ENCODE peak calls at places on chromosomes 4 and X, in four cellular contexts. I is GM06990, J is tibial artery, C is WERI-Rb-1. K is an unnamed sample.

GRCh38 chrX:95629737-95630136 is 1054.9 kb upstream of the DIAPH2 start:
- DNase-seq in J (no peak), I (no peak), C (no peak), K (no peak)

GRCh38 chr4:5797866-5798265 is 86.9 kb downstream of the EVC start:
- DNase-seq in I (no peak), C (no peak), J (no peak), K (peak; percentile 10)

GRCh38 chr4:47017494-47017893 is 13.9 kb upstream of the GABRB1 start:
- DNase-seq in C (no peak), J (no peak), I (no peak), K (no peak)

GRCh38 chr4:82748176-82748575 is 50.4 kb downstream of the SCD5 start:
- DNase-seq in J (no peak), I (no peak), C (no peak), K (no peak)

GRCh38 chr4:186592961-186593586 is 37.7 kb upstream of the MTNR1A start:
- DNase-seq in C (no peak), J (no peak), I (no peak), K (no peak)

GRCh38 chr4:83830138-83830537 is 294.2 kb downstream of the GPAT3 start:
- DNase-seq in C (no peak), I (no peak), J (no peak), K (no peak)

GRCh38 chr4:41028392-41029076 is 185.8 kb downstream of the APBB2 start:
- DNase-seq in C (no peak), J (no peak), I (no peak), K (no peak)

GRCh38 chrX:48702716-48703115 is 6.2 kb downstream of the SUV39H1 start:
- DNase-seq in C (no peak), J (no peak), I (no peak), K (no peak)

GRCh38 chr4:13641084-13641483 is 13.6 kb upstream of the BOD1L1 start:
- DNase-seq in J (no peak), I (no peak), C (no peak), K (no peak)

GRCh38 chrX:70452143-70452733 is 7.6 kb downstream of the DLG3 start:
- DNase-seq in J (peak; percentile 68), I (peak; percentile 45), C (peak; percentile 62), K (peak; percentile 78)

GRCh38 chr4:25696409-25696808 is 40.8 kb downstream of the SLC34A2 start:
- DNase-seq in J (no peak), I (no peak), C (peak; percentile 74), K (no peak)

GRCh38 chr4:79913581-79913980 is 159.4 kb downstream of the ANTXR2 start:
- DNase-seq in J (no peak), I (no peak), C (no peak), K (no peak)

GRCh38 chr4:115945026-115945425 is 831.6 kb upstream of the NDST4 start:
- DNase-seq in C (no peak), J (no peak), I (no peak), K (no peak)

GRCh38 chrX:39616098-39616729 is 481.5 kb downstream of the BCOR start:
- DNase-seq in I (peak; percentile 3), C (no peak), J (no peak), K (no peak)

GRCh38 chr4:116724249-116724648 is 361.1 kb downstream of the TRAM1L1 start:
- DNase-seq in C (no peak), I (no peak), J (no peak), K (no peak)

GRCh38 chr4:89788243-89789072 is 48.5 kb downstream of the SNCA start:
- DNase-seq in C (no peak), J (no peak), I (no peak), K (no peak)

GRCh38 chr4:40940764-40941163 is 191.0 kb downstream of the NSUN7 start:
- DNase-seq in C (no peak), I (no peak), J (no peak), K (no peak)

GRCh38 chr4:30716158-30716557 is 4.0 kb upstream of the PCDH7 start:
- DNase-seq in I (no peak), J (no peak), C (no peak), K (peak; percentile 37)
- H3K4me3 ChIP-seq in I (no peak overlapping the region), J (peak overlapping the region; percentile 76), C (peak overlapping the region; percentile 59), K (peak overlapping the region; percentile 80)

GRCh38 chr4:188147776-188148175 is 8.5 kb downstream of the TRIML1 start:
- DNase-seq in J (no peak), C (no peak), I (no peak), K (no peak)

GRCh38 chr4:188147176-188147575 is 7.9 kb downstream of the TRIML1 start:
- DNase-seq in I (no peak), C (no peak), J (no peak), K (no peak)

GRCh38 chr4:188146618-188147017 is 7.4 kb downstream of the TRIML1 start:
- DNase-seq in I (no peak), J (no peak), C (no peak), K (no peak)

GRCh38 chr4:188145626-188146025 is 6.4 kb downstream of the TRIML1 start:
- DNase-seq in C (no peak), J (no peak), I (no peak), K (no peak)

GRCh38 chr4:188143731-188144130 is 4.5 kb downstream of the TRIML1 start:
- DNase-seq in I (no peak), C (no peak), J (no peak), K (no peak)
- H3K27me3 ChIP-seq in I (no peaks in the 10 kb centered on the region), C (peaks cover 94% of the 10 kb centered on the region), J (no peaks in the 10 kb centered on the region), K (no peaks in the 10 kb centered on the region)

DNA sequence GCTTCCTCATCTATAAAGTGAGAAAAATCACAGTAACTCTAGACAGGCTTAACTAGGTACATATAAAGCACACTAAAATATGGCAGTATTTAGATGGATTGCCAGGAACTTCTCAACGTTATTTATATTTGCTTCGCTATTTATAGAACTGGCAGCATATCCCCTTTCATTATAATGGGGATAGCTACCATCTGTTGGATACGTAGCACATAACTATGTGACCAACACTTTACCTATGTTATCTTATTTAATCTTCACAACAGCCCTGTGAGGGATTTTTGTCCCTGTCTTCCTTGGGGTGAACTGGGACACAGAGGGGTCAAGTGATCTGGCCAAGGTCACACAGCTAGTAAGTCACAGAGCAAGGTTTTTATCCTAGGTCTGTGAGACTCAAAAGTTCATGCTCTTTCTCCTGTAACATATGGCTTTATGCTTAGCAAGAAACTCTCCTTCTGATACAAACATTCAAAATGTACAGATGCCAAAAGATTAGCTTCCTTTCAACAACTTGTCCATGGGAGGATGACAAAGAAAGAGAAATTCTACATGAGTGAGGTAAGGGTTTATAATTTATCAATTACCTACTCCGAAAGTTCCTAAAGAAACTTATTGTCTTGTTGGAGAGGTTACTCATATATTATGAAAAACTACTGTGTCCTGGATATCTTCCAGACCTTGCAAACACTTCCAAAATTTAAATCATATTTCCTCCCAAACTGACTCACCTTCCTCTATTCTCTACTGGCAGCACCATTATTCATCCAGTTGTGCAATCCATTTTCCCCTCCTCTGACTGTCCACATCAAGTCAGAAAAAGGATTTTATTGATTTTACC is 64.9 kb downstream of the ENPEP start:
- DNase-seq in J (no peak), C (no peak), I (no peak), K (no peak)
- H3K36me3 ChIP-seq in J (no peaks in the 10 kb centered on the region), C (no peaks in the 10 kb centered on the region), I (no peaks in the 10 kb centered on the region), K (no peaks in the 10 kb centered on the region)

GRCh38 chrX:155766321-155766720 is 114.8 kb upstream of the VAMP7 start:
- DNase-seq in I (no peak), C (no peak), J (no peak), K (no peak)
- H3K4me3 ChIP-seq in I (no peak overlapping the region), C (no peak overlapping the region), J (no peak overlapping the region), K (no peak overlapping the region)

DNA sequence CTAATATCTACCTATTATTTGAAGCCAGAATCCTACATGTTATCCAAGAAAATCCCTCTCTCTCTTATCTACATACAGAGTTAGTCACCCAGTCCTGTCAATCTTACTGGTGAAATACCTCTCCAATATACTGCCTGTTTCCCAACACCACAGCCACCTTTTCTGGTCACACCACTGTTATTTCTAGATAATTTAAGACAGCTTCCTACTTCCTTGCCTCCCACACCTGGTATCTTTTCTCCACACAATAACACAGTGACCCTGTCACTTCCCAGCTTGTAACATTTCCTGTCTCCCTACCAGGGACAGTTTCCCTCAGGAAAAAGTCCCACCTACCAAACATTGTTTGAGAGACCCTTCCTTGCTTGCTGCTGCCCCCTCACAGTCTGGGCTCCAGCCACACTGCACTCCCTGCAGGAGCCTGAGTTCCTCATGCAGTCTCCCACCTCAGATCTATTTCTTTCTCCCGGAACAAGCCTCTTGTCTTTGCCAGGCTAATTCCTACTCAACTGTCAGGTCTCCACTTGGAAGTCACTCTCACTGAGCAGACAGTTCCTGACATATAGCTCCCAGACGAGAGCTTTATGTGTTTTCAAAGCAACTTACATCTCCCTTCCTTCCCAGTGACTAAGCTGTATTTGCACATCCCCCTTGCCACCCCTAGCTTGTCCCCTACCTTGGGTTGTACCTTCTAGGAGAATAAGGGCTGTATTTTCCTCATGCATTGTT is 73.6 kb upstream of the QRFPR start:
- DNase-seq in C (no peak), I (no peak), J (no peak), K (no peak)
- H3K27me3 ChIP-seq in C (no peaks in the 10 kb centered on the region), I (no peaks in the 10 kb centered on the region), J (no peaks in the 10 kb centered on the region), K (no peaks in the 10 kb centered on the region)

GRCh38 chr4:1939664-1940509 is 68.7 kb downstream of the NSD2 start:
- DNase-seq in I (no peak), C (no peak), J (no peak), K (no peak)
- H3K36me3 ChIP-seq in I (peaks cover 20% of the 10 kb centered on the region), C (peaks cover 96% of the 10 kb centered on the region), J (peaks cover 77% of the 10 kb centered on the region), K (peaks cover 10% of the 10 kb centered on the region)

GRCh38 chrX:112736310-112736709 is 56.6 kb upstream of the LHFPL1 start:
- DNase-seq in J (no peak), I (no peak), C (no peak), K (no peak)

GRCh38 chrX:112735147-112735546 is 55.4 kb upstream of the LHFPL1 start:
- DNase-seq in I (no peak), J (no peak), C (no peak), K (no peak)

GRCh38 chrX:112734250-112734649 is 54.5 kb upstream of the LHFPL1 start:
- DNase-seq in I (no peak), J (peak; percentile 42), C (no peak), K (no peak)

DNA sequence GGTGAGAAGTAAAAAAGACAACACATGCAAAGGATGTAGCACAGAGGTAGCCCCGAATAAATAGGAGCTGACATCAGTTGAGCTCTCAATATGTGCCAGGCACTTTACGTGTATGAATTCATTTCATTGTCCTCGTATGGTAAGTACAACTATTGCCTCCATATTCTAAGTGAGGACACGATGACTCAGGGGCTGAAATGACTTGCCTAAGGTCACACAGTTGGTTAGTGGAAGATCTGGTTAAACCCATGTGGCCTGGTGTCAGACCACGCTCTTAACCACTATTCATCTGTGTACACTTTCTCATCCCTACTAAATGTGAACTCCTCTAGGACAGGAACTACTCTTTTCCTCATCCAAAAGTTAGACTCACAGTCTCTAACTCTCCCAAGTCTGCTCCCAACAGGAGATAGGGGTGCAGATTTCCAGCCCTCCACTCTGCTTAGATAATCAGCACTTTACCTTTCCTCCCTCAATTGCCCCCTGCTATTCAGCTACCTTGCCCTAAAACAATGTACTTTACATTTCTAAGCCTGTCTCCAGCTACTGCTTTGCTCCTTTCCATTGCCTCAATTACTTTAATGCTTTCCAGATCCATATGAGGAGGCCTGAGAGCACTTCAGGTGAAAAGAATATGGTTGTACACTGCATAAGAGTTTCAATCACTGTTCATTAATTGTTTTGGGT is 58.8 kb upstream of the LHFPL1 start:
- DNase-seq in C (no peak), J (no peak), I (peak; percentile 10), K (peak; percentile 22)
- H3K4me3 ChIP-seq in C (no peak overlapping the region), J (no peak overlapping the region), I (no peak overlapping the region), K (no peak overlapping the region)

DNA sequence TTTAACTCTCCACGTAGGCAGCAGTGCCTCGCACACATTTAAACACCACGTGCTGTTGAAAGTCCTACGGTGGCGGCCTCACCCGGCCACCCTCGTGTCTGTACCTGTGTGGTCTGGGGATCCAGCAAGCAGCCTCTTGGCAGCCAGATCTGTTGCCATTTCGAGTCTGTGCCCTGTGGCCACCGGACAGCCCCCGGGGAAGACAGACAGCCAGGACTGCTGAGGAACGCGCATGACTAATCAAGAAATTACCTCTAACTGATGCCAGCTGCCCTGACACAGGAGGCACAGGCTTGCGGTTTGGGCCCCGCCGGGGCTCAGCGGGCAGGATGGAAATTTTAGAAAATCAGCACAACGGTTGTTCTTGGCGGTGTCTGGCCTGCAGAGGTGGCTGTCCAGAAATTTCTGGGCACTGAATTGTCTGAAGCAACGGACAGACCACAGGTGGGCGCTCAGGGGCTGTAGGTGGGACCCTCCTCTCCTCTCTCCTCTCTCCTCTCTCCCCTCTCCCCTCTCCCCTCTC is 15.6 kb upstream of the ASMTL start:
- DNase-seq in I (peak; percentile 89), J (peak; percentile 61), C (no peak), K (no peak)
- H3K27me3 ChIP-seq in I (no peaks in the 10 kb centered on the region), J (no peaks in the 10 kb centered on the region), C (peaks cover 39% of the 10 kb centered on the region), K (no peaks in the 10 kb centered on the region)